ENCODE peak calls at places on chromosome 3, in six cellular contexts. One of them, this sample, is unnamed.

GRCh38 chr3:42440924-42441323 is 30.5 kb upstream of the LYZL4 start:
- DNase-seq in EH: no peak
- DNase-seq in NAMALWA: no peak
- DNase-seq in cardiac fibroblast: no peak
- DNase-seq in tibial nerve: no peak
- DNase-seq in OCI-M1: no peak
- DNase-seq in this sample: no peak

GRCh38 chr3:42226470-42227425 is 39.2 kb downstream of the CCK start:
- DNase-seq in EH: peak
- DNase-seq in tibial nerve: no peak
- DNase-seq in OCI-M1: no peak
- DNase-seq in NAMALWA: peak
- DNase-seq in cardiac fibroblast: no peak
- DNase-seq in this sample: no peak

GRCh38 chr3:124297062-124297980 is 305.4 kb upstream of the ROPN1 start:
- DNase-seq in NAMALWA: no peak
- DNase-seq in tibial nerve: no peak
- DNase-seq in cardiac fibroblast: peak
- DNase-seq in OCI-M1: no peak
- DNase-seq in EH: peak
- DNase-seq in this sample: no peak

GRCh38 chr3:29697989-29698388 is 417.1 kb downstream of the RBMS3 start:
- DNase-seq in cardiac fibroblast: peak
- DNase-seq in NAMALWA: no peak
- DNase-seq in tibial nerve: no peak
- DNase-seq in OCI-M1: no peak
- DNase-seq in EH: peak
- DNase-seq in this sample: no peak

GRCh38 chr3:36991923-36992805 is 767 bp downstream of the EPM2AIP1 start:
- DNase-seq in tibial nerve: peak
- DNase-seq in OCI-M1: no peak
- DNase-seq in NAMALWA: no peak
- DNase-seq in EH: peak
- DNase-seq in cardiac fibroblast: peak
- DNase-seq in this sample: no peak

GRCh38 chr3:179100652-179101051 is 29.0 kb upstream of the ZMAT3 start:
- DNase-seq in NAMALWA: no peak
- DNase-seq in cardiac fibroblast: no peak
- DNase-seq in EH: peak
- DNase-seq in tibial nerve: no peak
- DNase-seq in OCI-M1: peak
- DNase-seq in this sample: no peak

GRCh38 chr3:157938154-157938774 is 168.0 kb downstream of the SHOX2 start:
- DNase-seq in NAMALWA: no peak
- DNase-seq in OCI-M1: peak
- DNase-seq in tibial nerve: no peak
- DNase-seq in EH: peak
- DNase-seq in cardiac fibroblast: peak
- DNase-seq in this sample: no peak

GRCh38 chr3:127803619-127804018 is 18.7 kb downstream of the MGLL start:
- DNase-seq in NAMALWA: no peak
- DNase-seq in cardiac fibroblast: peak
- DNase-seq in OCI-M1: no peak
- DNase-seq in tibial nerve: no peak
- DNase-seq in EH: peak
- DNase-seq in this sample: no peak

GRCh38 chr3:46361408-46362283 is 7.7 kb downstream of the CCR2 start:
- DNase-seq in tibial nerve: no peak
- DNase-seq in cardiac fibroblast: no peak
- DNase-seq in OCI-M1: peak
- DNase-seq in EH: peak
- DNase-seq in NAMALWA: no peak
- DNase-seq in this sample: no peak

GRCh38 chr3:104887069-104887468 is 479.6 kb upstream of the ALCAM start:
- DNase-seq in EH: peak
- DNase-seq in NAMALWA: no peak
- DNase-seq in OCI-M1: no peak
- DNase-seq in cardiac fibroblast: no peak
- DNase-seq in tibial nerve: no peak
- DNase-seq in this sample: no peak

GRCh38 chr3:61848885-61849284 is 287.5 kb downstream of the PTPRG start:
- DNase-seq in NAMALWA: no peak
- DNase-seq in cardiac fibroblast: peak
- DNase-seq in EH: peak
- DNase-seq in OCI-M1: no peak
- DNase-seq in tibial nerve: peak
- DNase-seq in this sample: no peak

GRCh38 chr3:71495708-71496472 is 87.6 kb downstream of the FOXP1 start:
- DNase-seq in tibial nerve: no peak
- DNase-seq in cardiac fibroblast: peak
- DNase-seq in OCI-M1: peak
- DNase-seq in NAMALWA: no peak
- DNase-seq in EH: peak
- DNase-seq in this sample: no peak

GRCh38 chr3:56620371-56620770 is 62.7 kb downstream of the TASOR start:
- DNase-seq in NAMALWA: no peak
- DNase-seq in tibial nerve: no peak
- DNase-seq in EH: no peak
- DNase-seq in cardiac fibroblast: no peak
- DNase-seq in OCI-M1: no peak
- DNase-seq in this sample: no peak

GRCh38 chr3:156187146-156187769 is 66.9 kb downstream of the KCNAB1 start:
- DNase-seq in EH: peak
- DNase-seq in NAMALWA: no peak
- DNase-seq in OCI-M1: no peak
- DNase-seq in cardiac fibroblast: peak
- DNase-seq in tibial nerve: no peak
- DNase-seq in this sample: no peak

GRCh38 chr3:179258820-179259219 is 7.9 kb upstream of the KCNMB3 start:
- DNase-seq in EH: no peak
- DNase-seq in tibial nerve: no peak
- DNase-seq in OCI-M1: no peak
- DNase-seq in cardiac fibroblast: no peak
- DNase-seq in NAMALWA: no peak
- DNase-seq in this sample: no peak

GRCh38 chr3:125154110-125154509 is 58.4 kb downstream of the SLC12A8 start:
- DNase-seq in OCI-M1: no peak
- DNase-seq in NAMALWA: no peak
- DNase-seq in EH: no peak
- DNase-seq in tibial nerve: no peak
- DNase-seq in cardiac fibroblast: no peak
- DNase-seq in this sample: no peak

GRCh38 chr3:39096775-39097174 is 10.7 kb downstream of the GORASP1 start:
- DNase-seq in NAMALWA: no peak
- DNase-seq in cardiac fibroblast: peak
- DNase-seq in tibial nerve: no peak
- DNase-seq in OCI-M1: no peak
- DNase-seq in EH: peak
- DNase-seq in this sample: no peak

GRCh38 chr3:65524544-65525070 is 514.1 kb downstream of the MAGI1 start:
- DNase-seq in tibial nerve: no peak
- DNase-seq in NAMALWA: no peak
- DNase-seq in EH: no peak
- DNase-seq in OCI-M1: no peak
- DNase-seq in cardiac fibroblast: no peak
- DNase-seq in this sample: no peak